ENCODE peak calls at places on chromosome 11, in ten cellular contexts. V is ovary; J is testis; I is tibial artery; F is tibial nerve; G is astrocyte of the spinal cord; O is stomach; X is fibroblast of pulmonary artery; M is cardiac muscle cell; B is CD8-positive, alpha-beta T cell. H is an unnamed sample.

GRCh38 chr11:16669799-16670415 is 68.5 kb upstream of the C11orf58 start:
- DNase-seq in X (peak; percentile 24), V (no peak), B (no peak), M (no peak), J (no peak), I (no peak), O (no peak), G (peak; percentile 79), F (no peak), H (no peak)

GRCh38 chr11:6926208-6927029 is at the start of gene ZNF215:
- DNase-seq in I (peak; percentile 58), O (peak; percentile 56), V (peak; percentile 47), M (peak; percentile 78), X (peak; percentile 90), G (peak; percentile 79), F (peak; percentile 25), B (no peak), J (peak; percentile 82), H (peak; percentile 57)

GRCh38 chr11:122393209-122393850 is 262.2 kb upstream of the UBASH3B start:
- DNase-seq in M (no peak), V (no peak), F (no peak), J (no peak), I (peak; percentile 22), X (peak; percentile 38), O (no peak), B (no peak), G (no peak), H (no peak)

GRCh38 chr11:75582935-75583709 is 21.1 kb downstream of the SERPINH1 start:
- DNase-seq in X (peak; percentile 61), O (peak; percentile 46), I (peak; percentile 59), V (peak; percentile 84), B (peak; percentile 42), J (peak; percentile 60), G (peak; percentile 69), M (peak; percentile 86), F (peak; percentile 51), H (no peak)

GRCh38 chr11:57395905-57396623 is 5.6 kb upstream of the PRG2 start:
- DNase-seq in J (no peak), F (no peak), M (no peak), O (no peak), X (no peak), V (no peak), I (no peak), G (no peak), B (no peak), H (no peak)

GRCh38 chr11:76752321-76753175 is 30.6 kb upstream of the TSKU start:
- DNase-seq in F (peak; percentile 87), J (peak; percentile 93), G (peak; percentile 39), X (peak; percentile 86), B (no peak), M (no peak), O (peak; percentile 71), I (peak; percentile 91), V (peak; percentile 94), H (peak; percentile 88)

GRCh38 chr11:47108214-47108613 is 68.5 kb downstream of the ARFGAP2 start:
- DNase-seq in I (no peak), B (no peak), F (no peak), V (no peak), G (no peak), O (no peak), J (no peak), X (no peak), M (no peak), H (no peak)

GRCh38 chr11:92457250-92457649 is 232.6 kb downstream of the FAT3 start:
- DNase-seq in J (no peak), F (no peak), G (peak; percentile 70), O (no peak), M (no peak), X (peak; percentile 3), I (no peak), V (no peak), B (no peak), H (no peak)

GRCh38 chr11:1234771-1235614 is 12.1 kb downstream of the MUC5B start:
- DNase-seq in J (no peak), V (no peak), G (no peak), F (no peak), B (no peak), I (peak; percentile 17), X (no peak), M (no peak), O (no peak), H (no peak)

GRCh38 chr11:34647131-34647530 is 26.2 kb downstream of the EHF start:
- DNase-seq in V (no peak), M (no peak), J (no peak), O (no peak), X (no peak), I (no peak), B (no peak), F (no peak), G (no peak), H (no peak)

GRCh38 chr11:108906329-108906728 is 241.5 kb downstream of the DDX10 start:
- DNase-seq in G (peak; percentile 81), O (no peak), B (no peak), F (no peak), M (no peak), V (no peak), I (no peak), X (peak; percentile 62), J (no peak), H (peak; percentile 10)

GRCh38 chr11:10568486-10568941 is at the start of gene LYVE1:
- DNase-seq in V (no peak), M (no peak), J (peak; percentile 54), B (no peak), G (peak; percentile 74), I (peak; percentile 59), X (peak; percentile 60), F (no peak), O (no peak), H (no peak)

GRCh38 chr11:76783294-76783900 is at the start of gene TSKU:
- DNase-seq in J (no peak), O (no peak), V (no peak), I (no peak), X (peak; percentile 28), F (no peak), G (peak; percentile 47), B (no peak), M (no peak), H (no peak)

GRCh38 chr11:123407124-123407995 is 22.7 kb upstream of the GRAMD1B start:
- DNase-seq in F (no peak), G (peak; percentile 71), M (peak; percentile 88), I (peak; percentile 32), V (peak; percentile 62), X (peak; percentile 87), J (peak; percentile 84), O (peak; percentile 73), B (peak; percentile 30), H (peak; percentile 47)

GRCh38 chr11:117878314-117878938 is 2.0 kb upstream of the FXYD6 start:
- DNase-seq in X (no peak), B (no peak), V (no peak), M (no peak), O (no peak), G (no peak), I (no peak), F (no peak), J (no peak), H (no peak)

GRCh38 chr11:9460322-9461067 is at the start of gene ZNF143:
- DNase-seq in I (peak; percentile 100), V (peak; percentile 100), J (peak; percentile 100), B (peak; percentile 100), G (peak; percentile 100), O (peak; percentile 100), M (peak; percentile 100), F (peak; percentile 99), X (peak; percentile 100), H (peak; percentile 100)

GRCh38 chr11:9462806-9463537 is 2.2 kb downstream of the ZNF143 start:
- DNase-seq in X (peak; percentile 9), O (no peak), V (no peak), B (no peak), I (no peak), J (no peak), M (no peak), F (no peak), G (no peak), H (no peak)

GRCh38 chr11:9461068-9461759 is 402 bp downstream of the ZNF143 start:
- DNase-seq in X (peak; percentile 91), J (peak; percentile 83), O (peak; percentile 83), F (peak; percentile 73), V (peak; percentile 90), M (peak; percentile 90), B (peak; percentile 64), G (peak; percentile 94), I (peak; percentile 86), H (peak; percentile 81)

GRCh38 chr11:9462172-9462799 is 1.5 kb downstream of the ZNF143 start:
- DNase-seq in F (no peak), J (no peak), O (no peak), X (peak; percentile 22), G (no peak), V (no peak), B (no peak), M (no peak), I (no peak), H (no peak)

GRCh38 chr11:9461760-9462134 is 935 bp downstream of the ZNF143 start:
- DNase-seq in M (no peak), B (no peak), I (no peak), J (no peak), V (no peak), X (peak; percentile 37), F (no peak), G (peak; percentile 53), O (no peak), H (no peak)
- TF ChIP-seq CTCF in M (no peak), B (no peak), I (no peak), J (no peak), V (no peak), X (no peak), F (no peak), G (no peak), O (no peak), H (no peak)

GRCh38 chr11:42473116-42473515 is 838.7 kb upstream of the API5 start:
- DNase-seq in G (no peak), B (no peak), I (no peak), F (no peak), X (no peak), M (no peak), O (no peak), J (no peak), V (no peak), H (no peak)
- TF ChIP-seq CTCF in G (no peak), B (no peak), I (no peak), F (no peak), X (no peak), M (no peak), O (no peak), J (no peak), V (no peak), H (no peak)

GRCh38 chr11:90639687-90640086 is 416.8 kb upstream of the CHORDC1 start:
- DNase-seq in O (no peak), B (no peak), X (peak; percentile 9), V (no peak), G (peak; percentile 20), M (peak; percentile 15), F (no peak), I (no peak), J (no peak), H (no peak)
- TF ChIP-seq CTCF in O (no peak), B (no peak), X (peak; percentile 16), V (no peak), G (peak; percentile 49), M (no peak), F (peak; percentile 5), I (no peak), J (no peak), H (no peak)

GRCh38 chr11:119782021-119782420 is 53.0 kb upstream of the NECTIN1 start:
- DNase-seq in V (no peak), J (no peak), B (no peak), I (no peak), F (no peak), M (no peak), X (no peak), G (no peak), O (no peak), H (no peak)
- TF ChIP-seq CTCF in V (no peak), J (no peak), B (no peak), I (no peak), F (no peak), M (no peak), X (no peak), G (no peak), O (no peak), H (no peak)

GRCh38 chr11:124970925-124971324 is 16.9 kb downstream of the CCDC15 start:
- DNase-seq in I (no peak), G (peak; percentile 35), V (no peak), J (no peak), M (peak; percentile 6), F (no peak), X (peak; percentile 62), B (no peak), O (no peak), H (no peak)
- TF ChIP-seq CTCF in I (no peak), G (no peak), V (no peak), J (no peak), M (no peak), F (no peak), X (no peak), B (no peak), O (no peak), H (no peak)

H was measured in AG09319.